ENCODE peak calls at places on chromosomes 3 and 15, in eight cellular contexts. One of them, this sample, is unnamed.

GRCh38 chr15:42286445-42287029 is 13.3 kb upstream of the TMEM87A start:
- DNase-seq in esophagus muscularis mucosa: no peak
- DNase-seq in Peyer's patch: no peak
- DNase-seq in DND-41: no peak
- DNase-seq in mesenchymal stem cell: peak
- DNase-seq in body of pancreas: no peak
- DNase-seq in GM23338: no peak
- DNase-seq in AG04450: no peak
- DNase-seq in this sample: no peak

GRCh38 chr3:52531636-52532516 is 1.8 kb downstream of the NT5DC2 start:
- DNase-seq in esophagus muscularis mucosa: no peak
- DNase-seq in Peyer's patch: peak
- DNase-seq in DND-41: no peak
- DNase-seq in mesenchymal stem cell: no peak
- DNase-seq in body of pancreas: no peak
- DNase-seq in GM23338: no peak
- DNase-seq in AG04450: no peak
- DNase-seq in this sample: no peak

GRCh38 chr3:195154793-195155535 is 116.0 kb downstream of the XXYLT1 start:
- DNase-seq in esophagus muscularis mucosa: peak
- DNase-seq in Peyer's patch: peak
- DNase-seq in DND-41: no peak
- DNase-seq in mesenchymal stem cell: peak
- DNase-seq in body of pancreas: peak
- DNase-seq in GM23338: peak
- DNase-seq in AG04450: peak
- DNase-seq in this sample: peak

GRCh38 chr3:56205406-56205805 is 262.9 kb downstream of the ERC2 start:
- DNase-seq in esophagus muscularis mucosa: no peak
- DNase-seq in Peyer's patch: no peak
- DNase-seq in DND-41: no peak
- DNase-seq in mesenchymal stem cell: no peak
- DNase-seq in body of pancreas: no peak
- DNase-seq in GM23338: no peak
- DNase-seq in AG04450: no peak
- DNase-seq in this sample: no peak

GRCh38 chr3:49641292-49641691 is 32.9 kb upstream of the APEH start:
- DNase-seq in esophagus muscularis mucosa: no peak
- DNase-seq in Peyer's patch: no peak
- DNase-seq in DND-41: no peak
- DNase-seq in mesenchymal stem cell: no peak
- DNase-seq in body of pancreas: no peak
- DNase-seq in GM23338: no peak
- DNase-seq in AG04450: no peak
- DNase-seq in this sample: no peak

GRCh38 chr15:31483053-31483923 is 156.7 kb downstream of the KLF13 start:
- DNase-seq in esophagus muscularis mucosa: no peak
- DNase-seq in Peyer's patch: peak
- DNase-seq in DND-41: no peak
- DNase-seq in mesenchymal stem cell: no peak
- DNase-seq in body of pancreas: no peak
- DNase-seq in GM23338: peak
- DNase-seq in AG04450: no peak
- DNase-seq in this sample: no peak

GRCh38 chr3:52771334-52771681 is 568 bp upstream of the NEK4 start:
- DNase-seq in esophagus muscularis mucosa: no peak
- DNase-seq in Peyer's patch: no peak
- DNase-seq in DND-41: no peak
- DNase-seq in mesenchymal stem cell: no peak
- DNase-seq in body of pancreas: no peak
- DNase-seq in GM23338: peak
- DNase-seq in AG04450: no peak
- DNase-seq in this sample: no peak

GRCh38 chr3:190252080-190252479 is 70.2 kb downstream of the CLDN1 start:
- DNase-seq in esophagus muscularis mucosa: no peak
- DNase-seq in Peyer's patch: no peak
- DNase-seq in DND-41: no peak
- DNase-seq in mesenchymal stem cell: peak
- DNase-seq in body of pancreas: no peak
- DNase-seq in GM23338: no peak
- DNase-seq in AG04450: peak
- DNase-seq in this sample: no peak

GRCh38 chr3:66023728-66024390 is 14.9 kb downstream of the MAGI1 start:
- DNase-seq in esophagus muscularis mucosa: no peak
- DNase-seq in Peyer's patch: no peak
- DNase-seq in DND-41: no peak
- DNase-seq in mesenchymal stem cell: no peak
- DNase-seq in body of pancreas: no peak
- DNase-seq in GM23338: no peak
- DNase-seq in AG04450: no peak
- DNase-seq in this sample: no peak

GRCh38 chr3:26236511-26236910 is 386.1 kb upstream of the LRRC3B start:
- DNase-seq in esophagus muscularis mucosa: no peak
- DNase-seq in Peyer's patch: no peak
- DNase-seq in DND-41: no peak
- DNase-seq in mesenchymal stem cell: no peak
- DNase-seq in body of pancreas: no peak
- DNase-seq in GM23338: no peak
- DNase-seq in AG04450: no peak
- DNase-seq in this sample: no peak

GRCh38 chr3:99250821-99251355 is 349.4 kb upstream of the DCBLD2 start:
- DNase-seq in esophagus muscularis mucosa: no peak
- DNase-seq in Peyer's patch: no peak
- DNase-seq in DND-41: no peak
- DNase-seq in mesenchymal stem cell: peak
- DNase-seq in body of pancreas: no peak
- DNase-seq in GM23338: no peak
- DNase-seq in AG04450: no peak
- DNase-seq in this sample: no peak

GRCh38 chr3:73520931-73521461 is 103.7 kb downstream of the PDZRN3 start:
- DNase-seq in esophagus muscularis mucosa: peak
- DNase-seq in Peyer's patch: no peak
- DNase-seq in DND-41: no peak
- DNase-seq in mesenchymal stem cell: no peak
- DNase-seq in body of pancreas: no peak
- DNase-seq in GM23338: no peak
- DNase-seq in AG04450: no peak
- DNase-seq in this sample: peak

GRCh38 chr15:25345943-25346342 is 92.9 kb downstream of the UBE3A start:
- DNase-seq in esophagus muscularis mucosa: no peak
- DNase-seq in Peyer's patch: no peak
- DNase-seq in DND-41: no peak
- DNase-seq in mesenchymal stem cell: peak
- DNase-seq in body of pancreas: no peak
- DNase-seq in GM23338: peak
- DNase-seq in AG04450: no peak
- DNase-seq in this sample: peak

GRCh38 chr3:4656059-4656458 is 162.9 kb downstream of the ITPR1 start:
- DNase-seq in esophagus muscularis mucosa: no peak
- DNase-seq in Peyer's patch: peak
- DNase-seq in DND-41: peak
- DNase-seq in mesenchymal stem cell: peak
- DNase-seq in body of pancreas: peak
- DNase-seq in GM23338: peak
- DNase-seq in AG04450: peak
- DNase-seq in this sample: peak

DNA sequence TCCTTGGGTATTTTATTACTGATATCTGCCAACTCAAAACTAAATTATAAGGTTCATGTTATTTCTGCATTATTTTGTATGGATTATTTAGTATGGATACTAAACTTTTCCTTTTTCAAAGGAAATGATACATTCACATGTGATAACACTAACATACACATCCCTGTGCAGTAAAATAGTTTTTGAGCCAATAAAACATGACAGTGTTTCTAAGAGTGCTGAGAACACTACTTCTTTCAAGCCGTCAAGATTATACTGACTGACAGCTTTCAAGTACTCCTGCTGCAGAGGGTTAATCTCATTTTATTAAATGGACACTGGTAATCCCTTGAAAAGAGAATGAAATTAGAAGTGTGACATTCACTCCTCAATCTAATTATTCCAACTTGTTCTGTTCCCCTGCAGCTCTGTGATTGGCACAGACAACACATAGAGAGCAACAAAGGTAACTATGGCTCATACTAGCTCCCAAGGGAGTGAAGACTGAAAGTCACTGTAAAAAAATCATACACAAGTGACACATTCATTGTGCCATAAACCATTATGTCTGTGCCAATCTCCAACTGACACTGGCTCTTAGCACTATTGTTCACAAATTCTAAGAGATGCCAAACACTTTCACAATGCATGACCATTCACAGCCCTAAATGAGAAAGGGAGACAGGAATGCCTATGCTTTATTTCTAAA is 468.6 kb downstream of the SHQ1 start:
- DNase-seq in esophagus muscularis mucosa: no peak
- DNase-seq in Peyer's patch: no peak
- DNase-seq in DND-41: no peak
- DNase-seq in mesenchymal stem cell: no peak
- DNase-seq in body of pancreas: no peak
- DNase-seq in GM23338: no peak
- DNase-seq in AG04450: no peak
- DNase-seq in this sample: no peak
- H3K27ac ChIP-seq in esophagus muscularis mucosa: no peak
- H3K27ac ChIP-seq in Peyer's patch: no peak
- H3K27ac ChIP-seq in DND-41: no peak
- H3K27ac ChIP-seq in mesenchymal stem cell: no peak
- H3K27ac ChIP-seq in body of pancreas: no peak
- H3K27ac ChIP-seq in GM23338: peak
- H3K27ac ChIP-seq in AG04450: no peak
- H3K27ac ChIP-seq in this sample: peak

DNA sequence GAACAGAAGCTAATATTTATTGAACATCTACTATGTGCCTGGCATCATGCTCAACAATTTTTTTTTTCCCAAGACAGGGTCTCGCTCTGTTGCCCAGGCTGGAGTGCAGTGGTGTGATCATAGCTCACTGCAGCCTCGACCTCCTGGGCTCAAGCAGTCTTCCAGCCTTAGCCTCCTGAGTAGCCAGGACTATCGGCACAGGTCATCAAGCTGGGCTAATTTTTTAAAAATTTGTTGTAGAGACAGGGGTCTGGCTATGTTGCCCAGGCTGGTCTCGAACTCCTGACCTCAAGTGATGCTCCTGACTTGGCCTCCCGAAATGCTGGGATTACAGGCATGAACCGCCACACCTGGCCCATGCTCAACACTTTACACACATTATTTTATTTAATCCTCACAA is 35.7 kb upstream of the CILP start:
- DNase-seq in esophagus muscularis mucosa: no peak
- DNase-seq in Peyer's patch: no peak
- DNase-seq in DND-41: no peak
- DNase-seq in mesenchymal stem cell: no peak
- DNase-seq in body of pancreas: no peak
- DNase-seq in GM23338: no peak
- DNase-seq in AG04450: no peak
- DNase-seq in this sample: no peak
- H3K27ac ChIP-seq in esophagus muscularis mucosa: no peak
- H3K27ac ChIP-seq in Peyer's patch: no peak
- H3K27ac ChIP-seq in DND-41: no peak
- H3K27ac ChIP-seq in mesenchymal stem cell: no peak
- H3K27ac ChIP-seq in body of pancreas: no peak
- H3K27ac ChIP-seq in GM23338: no peak
- H3K27ac ChIP-seq in AG04450: no peak
- H3K27ac ChIP-seq in this sample: no peak

DNA sequence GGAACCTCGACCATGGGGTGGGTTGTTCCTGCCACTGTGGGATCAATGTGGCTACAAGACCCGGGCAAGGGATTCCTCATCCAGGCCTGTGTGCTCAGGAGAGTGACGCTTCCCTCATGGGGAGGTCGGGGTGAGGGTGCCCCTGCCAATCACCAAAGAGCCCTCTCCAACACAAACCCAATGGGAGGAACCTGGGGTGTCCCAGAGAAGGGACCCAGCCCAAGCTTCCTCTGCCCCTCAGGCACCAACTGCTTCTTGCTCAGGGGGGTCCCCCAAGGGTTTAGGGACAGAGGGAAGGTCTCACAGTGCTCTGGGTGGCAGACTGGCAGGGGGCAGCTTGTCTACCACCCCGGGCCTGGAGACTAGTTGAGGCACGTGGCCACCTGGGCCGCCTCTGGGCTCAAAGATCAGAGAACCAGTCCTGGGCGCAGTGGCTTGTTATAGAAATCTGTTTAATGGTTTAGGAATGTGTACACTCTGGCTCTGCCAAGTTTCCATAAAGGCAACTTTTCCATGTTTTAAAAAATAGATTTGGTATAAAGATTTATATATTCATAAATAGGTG is 26.6 kb downstream of the GP9 start:
- DNase-seq in esophagus muscularis mucosa: no peak
- DNase-seq in Peyer's patch: no peak
- DNase-seq in DND-41: no peak
- DNase-seq in mesenchymal stem cell: no peak
- DNase-seq in body of pancreas: peak
- DNase-seq in GM23338: no peak
- DNase-seq in AG04450: no peak
- DNase-seq in this sample: no peak
- H3K27ac ChIP-seq in esophagus muscularis mucosa: peak
- H3K27ac ChIP-seq in Peyer's patch: peak
- H3K27ac ChIP-seq in DND-41: no peak
- H3K27ac ChIP-seq in mesenchymal stem cell: no peak
- H3K27ac ChIP-seq in body of pancreas: peak
- H3K27ac ChIP-seq in GM23338: no peak
- H3K27ac ChIP-seq in AG04450: peak
- H3K27ac ChIP-seq in this sample: peak

GRCh38 chr3:23213813-23214212 is 10.7 kb downstream of the UBE2E2 start:
- DNase-seq in esophagus muscularis mucosa: no peak
- DNase-seq in Peyer's patch: no peak
- DNase-seq in DND-41: no peak
- DNase-seq in mesenchymal stem cell: no peak
- DNase-seq in body of pancreas: no peak
- DNase-seq in GM23338: no peak
- DNase-seq in AG04450: no peak
- DNase-seq in this sample: no peak

GRCh38 chr3:23217872-23218554 is 14.9 kb downstream of the UBE2E2 start:
- DNase-seq in esophagus muscularis mucosa: no peak
- DNase-seq in Peyer's patch: no peak
- DNase-seq in DND-41: no peak
- DNase-seq in mesenchymal stem cell: no peak
- DNase-seq in body of pancreas: no peak
- DNase-seq in GM23338: no peak
- DNase-seq in AG04450: no peak
- DNase-seq in this sample: no peak

GRCh38 chr3:23219552-23219951 is 16.4 kb downstream of the UBE2E2 start:
- DNase-seq in esophagus muscularis mucosa: no peak
- DNase-seq in Peyer's patch: no peak
- DNase-seq in DND-41: no peak
- DNase-seq in mesenchymal stem cell: no peak
- DNase-seq in body of pancreas: no peak
- DNase-seq in GM23338: no peak
- DNase-seq in AG04450: no peak
- DNase-seq in this sample: no peak

GRCh38 chr3:23221136-23221535 is 18.0 kb downstream of the UBE2E2 start:
- DNase-seq in esophagus muscularis mucosa: no peak
- DNase-seq in Peyer's patch: no peak
- DNase-seq in DND-41: no peak
- DNase-seq in mesenchymal stem cell: no peak
- DNase-seq in body of pancreas: no peak
- DNase-seq in GM23338: no peak
- DNase-seq in AG04450: no peak
- DNase-seq in this sample: no peak

DNA sequence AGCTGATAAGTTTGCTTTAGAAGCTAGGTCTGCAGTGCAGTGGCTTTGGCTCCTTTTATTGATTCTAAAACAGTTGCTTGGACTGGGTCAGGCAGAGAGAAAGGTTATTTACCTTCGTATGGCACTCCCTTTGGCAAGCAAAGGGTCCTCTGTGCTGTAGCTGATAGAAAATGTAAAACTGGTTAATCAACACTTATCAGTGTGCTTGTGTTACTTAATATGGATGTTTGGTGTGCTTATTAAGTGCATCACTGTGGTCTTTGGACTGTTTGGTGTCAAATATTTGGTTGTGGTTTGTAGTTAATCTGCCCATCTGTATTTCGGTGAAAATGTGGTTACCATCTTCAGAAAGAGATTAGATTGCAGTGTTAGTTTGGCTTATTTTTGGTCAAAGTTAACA is 16.0 kb downstream of the UBE2E2 start:
- DNase-seq in esophagus muscularis mucosa: no peak
- DNase-seq in Peyer's patch: no peak
- DNase-seq in DND-41: no peak
- DNase-seq in mesenchymal stem cell: no peak
- DNase-seq in body of pancreas: no peak
- DNase-seq in GM23338: no peak
- DNase-seq in AG04450: no peak
- DNase-seq in this sample: no peak
- H3K27ac ChIP-seq in esophagus muscularis mucosa: peak
- H3K27ac ChIP-seq in Peyer's patch: no peak
- H3K27ac ChIP-seq in DND-41: no peak
- H3K27ac ChIP-seq in mesenchymal stem cell: peak
- H3K27ac ChIP-seq in body of pancreas: no peak
- H3K27ac ChIP-seq in GM23338: peak
- H3K27ac ChIP-seq in AG04450: no peak
- H3K27ac ChIP-seq in this sample: no peak